ENCODE peak calls at places on chromosomes 7 and 10, in four cellular contexts. D, G, C and I are unnamed samples.

GRCh38 chr10:22103701-22104100 is 100.2 kb upstream of the DNAJC1 start:
- DNase-seq in D (no peak), G (no peak), C (no peak), I (no peak)

GRCh38 chr7:70435634-70436033 is 696.3 kb upstream of the GALNT17 start:
- DNase-seq in D (no peak), G (no peak), C (no peak), I (no peak)

GRCh38 chr7:75900617-75901315 is 14.2 kb upstream of the POR start:
- DNase-seq in D (no peak), G (no peak), C (no peak), I (no peak)

GRCh38 chr7:129684777-129685176 is 73.3 kb downstream of the NRF1 start:
- DNase-seq in D (no peak), G (no peak), C (no peak), I (no peak)

GRCh38 chr7:163971-164881 is 28.1 kb upstream of the FAM20C start:
- DNase-seq in D (no peak), G (no peak), C (no peak), I (peak; percentile 76)

GRCh38 chr7:142800699-142801260 is 30.0 kb downstream of the PRSS2 start:
- DNase-seq in D (no peak), G (no peak), C (no peak), I (no peak)

GRCh38 chr7:101626758-101627157 is 2.3 kb downstream of the MYL10 start:
- DNase-seq in D (no peak), G (no peak), C (no peak), I (no peak)

GRCh38 chr7:98423043-98423442 is 22.2 kb upstream of the BAIAP2L1 start:
- DNase-seq in D (no peak), G (peak; percentile 35), C (no peak), I (no peak)

GRCh38 chr10:32237644-32238345 is 109.2 kb downstream of the EPC1 start:
- DNase-seq in D (no peak), G (no peak), C (peak; percentile 35), I (no peak)

GRCh38 chr10:26574783-26575182 is 122.7 kb upstream of the PDSS1 start:
- DNase-seq in D (no peak), G (no peak), C (no peak), I (no peak)

GRCh38 chr7:78279035-78279434 is 480.5 kb downstream of the PHTF2 start:
- DNase-seq in D (no peak), G (no peak), C (peak; percentile 18), I (no peak)

GRCh38 chr10:110547139-110547761 is 20.2 kb upstream of the SMC3 start:
- DNase-seq in D (no peak), G (peak; percentile 77), C (no peak), I (no peak)